ENCODE peak calls at places on chromosomes 11 and 22, in eight cellular contexts. One of them, this sample, is unnamed.

GRCh38 chr11:76233936-76234703 is 27.8 kb upstream of the WNT11 start:
- DNase-seq in AG09319: peak
- DNase-seq in CD8-positive, alpha-beta T cell: no peak
- DNase-seq in upper lobe of right lung: peak
- DNase-seq in lower leg skin: peak
- DNase-seq in astrocyte: peak
- DNase-seq in brain microvascular endothelial cell: no peak
- DNase-seq in Calu3: peak
- DNase-seq in this sample: peak

GRCh38 chr11:10856689-10857603 is 907 bp downstream of the ZBED5 start:
- DNase-seq in AG09319: no peak
- DNase-seq in CD8-positive, alpha-beta T cell: no peak
- DNase-seq in upper lobe of right lung: no peak
- DNase-seq in lower leg skin: peak
- DNase-seq in astrocyte: peak
- DNase-seq in brain microvascular endothelial cell: peak
- DNase-seq in Calu3: peak
- DNase-seq in this sample: peak

GRCh38 chr11:118921929-118922744 is 3.6 kb downstream of the BCL9L start:
- DNase-seq in AG09319: peak
- DNase-seq in CD8-positive, alpha-beta T cell: no peak
- DNase-seq in upper lobe of right lung: peak
- DNase-seq in lower leg skin: peak
- DNase-seq in astrocyte: peak
- DNase-seq in brain microvascular endothelial cell: no peak
- DNase-seq in Calu3: peak
- DNase-seq in this sample: no peak

GRCh38 chr11:71198141-71198822 is 54.1 kb downstream of the SHANK2 start:
- DNase-seq in AG09319: no peak
- DNase-seq in CD8-positive, alpha-beta T cell: no peak
- DNase-seq in upper lobe of right lung: no peak
- DNase-seq in lower leg skin: no peak
- DNase-seq in astrocyte: no peak
- DNase-seq in brain microvascular endothelial cell: no peak
- DNase-seq in Calu3: no peak
- DNase-seq in this sample: no peak

GRCh38 chr11:64103377-64103985 is 62.4 kb downstream of the MACROD1 start:
- DNase-seq in AG09319: no peak
- DNase-seq in CD8-positive, alpha-beta T cell: no peak
- DNase-seq in upper lobe of right lung: no peak
- DNase-seq in lower leg skin: no peak
- DNase-seq in astrocyte: no peak
- DNase-seq in brain microvascular endothelial cell: no peak
- DNase-seq in Calu3: no peak
- DNase-seq in this sample: no peak

GRCh38 chr11:75768909-75769771 is 562 bp downstream of the DGAT2 start:
- DNase-seq in AG09319: no peak
- DNase-seq in CD8-positive, alpha-beta T cell: no peak
- DNase-seq in upper lobe of right lung: no peak
- DNase-seq in lower leg skin: no peak
- DNase-seq in astrocyte: no peak
- DNase-seq in brain microvascular endothelial cell: no peak
- DNase-seq in Calu3: no peak
- DNase-seq in this sample: no peak

GRCh38 chr11:123507043-123507442 is 77.0 kb downstream of the GRAMD1B start:
- DNase-seq in AG09319: no peak
- DNase-seq in CD8-positive, alpha-beta T cell: no peak
- DNase-seq in upper lobe of right lung: no peak
- DNase-seq in lower leg skin: no peak
- DNase-seq in astrocyte: peak
- DNase-seq in brain microvascular endothelial cell: no peak
- DNase-seq in Calu3: no peak
- DNase-seq in this sample: no peak

GRCh38 chr11:35750981-35751663 is 88.5 kb downstream of the TRIM44 start:
- DNase-seq in AG09319: no peak
- DNase-seq in CD8-positive, alpha-beta T cell: no peak
- DNase-seq in upper lobe of right lung: no peak
- DNase-seq in lower leg skin: no peak
- DNase-seq in astrocyte: no peak
- DNase-seq in brain microvascular endothelial cell: no peak
- DNase-seq in Calu3: no peak
- DNase-seq in this sample: no peak

GRCh38 chr22:47209077-47209514 is 446.6 kb downstream of the TBC1D22A start:
- DNase-seq in AG09319: no peak
- DNase-seq in CD8-positive, alpha-beta T cell: no peak
- DNase-seq in upper lobe of right lung: no peak
- DNase-seq in lower leg skin: peak
- DNase-seq in astrocyte: no peak
- DNase-seq in brain microvascular endothelial cell: no peak
- DNase-seq in Calu3: no peak
- DNase-seq in this sample: no peak

GRCh38 chr11:121418625-121419114 is 33.4 kb upstream of the SORL1 start:
- DNase-seq in AG09319: no peak
- DNase-seq in CD8-positive, alpha-beta T cell: peak
- DNase-seq in upper lobe of right lung: no peak
- DNase-seq in lower leg skin: peak
- DNase-seq in astrocyte: no peak
- DNase-seq in brain microvascular endothelial cell: no peak
- DNase-seq in Calu3: no peak
- DNase-seq in this sample: no peak

GRCh38 chr11:66294626-66295620 is 3.2 kb downstream of the TMEM151A start:
- DNase-seq in AG09319: no peak
- DNase-seq in CD8-positive, alpha-beta T cell: no peak
- DNase-seq in upper lobe of right lung: no peak
- DNase-seq in lower leg skin: no peak
- DNase-seq in astrocyte: no peak
- DNase-seq in brain microvascular endothelial cell: no peak
- DNase-seq in Calu3: no peak
- DNase-seq in this sample: no peak

GRCh38 chr11:66292543-66293332 is 1.0 kb downstream of the TMEM151A start:
- DNase-seq in AG09319: no peak
- DNase-seq in CD8-positive, alpha-beta T cell: no peak
- DNase-seq in upper lobe of right lung: no peak
- DNase-seq in lower leg skin: no peak
- DNase-seq in astrocyte: no peak
- DNase-seq in brain microvascular endothelial cell: no peak
- DNase-seq in Calu3: no peak
- DNase-seq in this sample: no peak

GRCh38 chr11:66291706-66292542 is at the start of gene TMEM151A:
- DNase-seq in AG09319: no peak
- DNase-seq in CD8-positive, alpha-beta T cell: no peak
- DNase-seq in upper lobe of right lung: no peak
- DNase-seq in lower leg skin: no peak
- DNase-seq in astrocyte: no peak
- DNase-seq in brain microvascular endothelial cell: no peak
- DNase-seq in Calu3: peak
- DNase-seq in this sample: no peak

GRCh38 chr11:66293352-66293751 is 1.7 kb downstream of the TMEM151A start:
- DNase-seq in AG09319: no peak
- DNase-seq in CD8-positive, alpha-beta T cell: no peak
- DNase-seq in upper lobe of right lung: no peak
- DNase-seq in lower leg skin: no peak
- DNase-seq in astrocyte: no peak
- DNase-seq in brain microvascular endothelial cell: no peak
- DNase-seq in Calu3: no peak
- DNase-seq in this sample: no peak

GRCh38 chr11:66293777-66294625 is 2.3 kb downstream of the TMEM151A start:
- DNase-seq in AG09319: no peak
- DNase-seq in CD8-positive, alpha-beta T cell: no peak
- DNase-seq in upper lobe of right lung: no peak
- DNase-seq in lower leg skin: no peak
- DNase-seq in astrocyte: no peak
- DNase-seq in brain microvascular endothelial cell: no peak
- DNase-seq in Calu3: no peak
- DNase-seq in this sample: no peak
- TF ChIP-seq CTCF in AG09319: no peak
- TF ChIP-seq CTCF in CD8-positive, alpha-beta T cell: no peak
- TF ChIP-seq CTCF in upper lobe of right lung: no peak
- TF ChIP-seq CTCF in lower leg skin: no peak
- TF ChIP-seq CTCF in astrocyte: no peak
- TF ChIP-seq CTCF in brain microvascular endothelial cell: no peak
- TF ChIP-seq CTCF in Calu3: no peak
- TF ChIP-seq CTCF in this sample: no peak

GRCh38 chr11:103358251-103358650 is 249.0 kb downstream of the DYNC2H1 start:
- DNase-seq in AG09319: no peak
- DNase-seq in CD8-positive, alpha-beta T cell: no peak
- DNase-seq in upper lobe of right lung: no peak
- DNase-seq in lower leg skin: no peak
- DNase-seq in astrocyte: peak
- DNase-seq in brain microvascular endothelial cell: peak
- DNase-seq in Calu3: no peak
- DNase-seq in this sample: no peak

GRCh38 chr11:103354656-103355055 is 245.4 kb downstream of the DYNC2H1 start:
- DNase-seq in AG09319: no peak
- DNase-seq in CD8-positive, alpha-beta T cell: no peak
- DNase-seq in upper lobe of right lung: no peak
- DNase-seq in lower leg skin: no peak
- DNase-seq in astrocyte: no peak
- DNase-seq in brain microvascular endothelial cell: no peak
- DNase-seq in Calu3: no peak
- DNase-seq in this sample: no peak

GRCh38 chr11:103364687-103365086 is 255.5 kb downstream of the DYNC2H1 start:
- DNase-seq in AG09319: no peak
- DNase-seq in CD8-positive, alpha-beta T cell: no peak
- DNase-seq in upper lobe of right lung: no peak
- DNase-seq in lower leg skin: no peak
- DNase-seq in astrocyte: peak
- DNase-seq in brain microvascular endothelial cell: no peak
- DNase-seq in Calu3: no peak
- DNase-seq in this sample: no peak

GRCh38 chr11:103359221-103359620 is 250.0 kb downstream of the DYNC2H1 start:
- DNase-seq in AG09319: no peak
- DNase-seq in CD8-positive, alpha-beta T cell: no peak
- DNase-seq in upper lobe of right lung: no peak
- DNase-seq in lower leg skin: no peak
- DNase-seq in astrocyte: peak
- DNase-seq in brain microvascular endothelial cell: no peak
- DNase-seq in Calu3: no peak
- DNase-seq in this sample: no peak
- TF ChIP-seq CTCF in AG09319: no peak
- TF ChIP-seq CTCF in CD8-positive, alpha-beta T cell: no peak
- TF ChIP-seq CTCF in upper lobe of right lung: no peak
- TF ChIP-seq CTCF in lower leg skin: no peak
- TF ChIP-seq CTCF in astrocyte: no peak
- TF ChIP-seq CTCF in brain microvascular endothelial cell: no peak
- TF ChIP-seq CTCF in Calu3: no peak
- TF ChIP-seq CTCF in this sample: no peak

GRCh38 chr22:50400406-50400805 is 57.3 kb downstream of the PPP6R2 start:
- DNase-seq in AG09319: no peak
- DNase-seq in CD8-positive, alpha-beta T cell: no peak
- DNase-seq in upper lobe of right lung: no peak
- DNase-seq in lower leg skin: no peak
- DNase-seq in astrocyte: no peak
- DNase-seq in brain microvascular endothelial cell: no peak
- DNase-seq in Calu3: no peak
- DNase-seq in this sample: no peak

GRCh38 chr22:50401907-50402306 is 58.8 kb downstream of the PPP6R2 start:
- DNase-seq in AG09319: no peak
- DNase-seq in CD8-positive, alpha-beta T cell: no peak
- DNase-seq in upper lobe of right lung: no peak
- DNase-seq in lower leg skin: no peak
- DNase-seq in astrocyte: no peak
- DNase-seq in brain microvascular endothelial cell: no peak
- DNase-seq in Calu3: no peak
- DNase-seq in this sample: no peak

GRCh38 chr22:50398698-50399648 is 55.8 kb downstream of the PPP6R2 start:
- DNase-seq in AG09319: no peak
- DNase-seq in CD8-positive, alpha-beta T cell: no peak
- DNase-seq in upper lobe of right lung: no peak
- DNase-seq in lower leg skin: no peak
- DNase-seq in astrocyte: no peak
- DNase-seq in brain microvascular endothelial cell: no peak
- DNase-seq in Calu3: no peak
- DNase-seq in this sample: no peak

GRCh38 chr22:50400931-50401330 is 57.8 kb downstream of the PPP6R2 start:
- DNase-seq in AG09319: no peak
- DNase-seq in CD8-positive, alpha-beta T cell: no peak
- DNase-seq in upper lobe of right lung: no peak
- DNase-seq in lower leg skin: no peak
- DNase-seq in astrocyte: no peak
- DNase-seq in brain microvascular endothelial cell: no peak
- DNase-seq in Calu3: no peak
- DNase-seq in this sample: no peak

DNA sequence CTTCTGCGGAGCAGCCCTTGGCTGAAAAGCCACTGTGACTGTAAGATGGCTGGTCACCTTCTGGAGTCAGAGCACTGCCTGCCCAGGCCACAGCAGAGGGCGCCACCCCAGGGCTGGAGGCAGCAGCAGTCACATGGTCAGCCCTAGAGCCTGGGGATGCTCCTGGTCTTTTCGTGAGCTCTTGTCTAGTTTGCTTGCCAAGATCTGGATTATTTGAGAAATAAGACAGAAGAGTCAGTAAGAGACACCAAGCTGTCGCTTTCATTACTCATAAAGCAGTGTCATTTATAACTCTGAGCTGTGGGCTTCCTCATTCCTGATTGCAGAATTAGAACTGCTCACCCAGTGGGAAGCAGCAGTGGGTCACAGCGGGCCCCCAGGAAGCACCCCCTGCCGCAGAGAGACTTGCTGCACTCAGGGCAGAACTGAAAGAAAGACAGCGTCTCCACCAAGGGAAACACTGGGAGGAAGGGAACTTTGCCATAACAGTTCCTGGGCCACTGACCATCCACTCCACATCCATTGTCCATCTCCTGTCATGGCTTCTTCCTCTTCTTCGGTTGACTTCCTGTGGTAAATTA is 56.7 kb downstream of the PPP6R2 start:
- DNase-seq in AG09319: no peak
- DNase-seq in CD8-positive, alpha-beta T cell: no peak
- DNase-seq in upper lobe of right lung: no peak
- DNase-seq in lower leg skin: no peak
- DNase-seq in astrocyte: no peak
- DNase-seq in brain microvascular endothelial cell: peak
- DNase-seq in Calu3: peak
- DNase-seq in this sample: peak
- TF ChIP-seq CTCF in AG09319: peak
- TF ChIP-seq CTCF in CD8-positive, alpha-beta T cell: no peak
- TF ChIP-seq CTCF in upper lobe of right lung: peak
- TF ChIP-seq CTCF in lower leg skin: no peak
- TF ChIP-seq CTCF in astrocyte: peak
- TF ChIP-seq CTCF in brain microvascular endothelial cell: peak
- TF ChIP-seq CTCF in Calu3: no peak
- TF ChIP-seq CTCF in this sample: peak

DNA sequence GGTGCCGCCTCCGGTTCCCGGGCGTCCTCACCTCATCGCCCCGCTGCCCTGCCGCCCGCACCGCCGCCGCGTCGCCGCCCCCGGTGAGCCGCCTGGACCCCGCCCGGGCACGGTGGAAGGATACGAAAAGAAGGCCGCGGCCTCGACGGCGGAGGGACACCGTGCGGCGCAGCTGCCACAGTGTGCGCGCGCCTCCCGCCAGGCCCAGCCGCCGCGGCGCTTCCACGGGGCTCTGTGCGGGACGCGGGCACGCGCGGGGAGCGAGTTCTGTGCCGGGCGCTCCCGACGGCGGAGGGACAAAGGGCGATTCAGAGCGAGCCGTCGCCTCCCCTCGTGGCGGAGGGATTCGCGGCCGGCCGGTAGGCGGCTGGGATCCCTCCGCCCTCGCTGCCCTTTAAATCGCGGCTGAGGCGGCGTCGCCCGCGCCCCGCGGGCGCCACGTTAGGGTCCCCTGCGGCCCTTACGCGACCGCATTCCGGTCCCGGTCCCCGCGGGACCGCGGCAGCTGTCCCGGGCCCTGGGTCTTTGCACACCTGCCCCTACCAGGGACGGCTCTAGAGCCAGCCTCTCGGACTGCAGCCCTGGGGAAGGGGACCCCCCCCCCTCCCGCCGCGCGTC is 568 bp upstream of the KMT5B start:
- DNase-seq in AG09319: peak
- DNase-seq in CD8-positive, alpha-beta T cell: peak
- DNase-seq in upper lobe of right lung: peak
- DNase-seq in lower leg skin: peak
- DNase-seq in astrocyte: peak
- DNase-seq in brain microvascular endothelial cell: peak
- DNase-seq in Calu3: peak
- DNase-seq in this sample: peak
- TF ChIP-seq CTCF in AG09319: no peak
- TF ChIP-seq CTCF in CD8-positive, alpha-beta T cell: no peak
- TF ChIP-seq CTCF in upper lobe of right lung: no peak
- TF ChIP-seq CTCF in lower leg skin: no peak
- TF ChIP-seq CTCF in astrocyte: no peak
- TF ChIP-seq CTCF in brain microvascular endothelial cell: no peak
- TF ChIP-seq CTCF in Calu3: no peak
- TF ChIP-seq CTCF in this sample: peak

This sample was measured in neural crest cell.